ENCODE peak calls at places on chromosomes 12 and 14, in seven cellular contexts. I, W, B, R, D, T and P are unnamed samples.

GRCh38 chr12:14950982-14951746 is 10.2 kb downstream of the ARHGDIB start:
- DNase-seq in B (no peak), I (no peak), R (no peak), T (no peak), D (peak), W (no peak), P (no peak)

GRCh38 chr12:32896438-32897275 is at the start of gene PKP2:
- DNase-seq in R (no peak), B (peak), D (peak), I (peak), T (no peak), W (peak), P (peak)

GRCh38 chr12:40632933-40633332 is 59.3 kb upstream of the CNTN1 start:
- DNase-seq in B (no peak), R (no peak), W (no peak), T (no peak), I (no peak), D (no peak), P (no peak)

GRCh38 chr14:104584557-104584956 is 5.0 kb downstream of the C14orf180 start:
- DNase-seq in R (no peak), W (no peak), B (no peak), I (no peak), D (no peak), T (no peak), P (no peak)

GRCh38 chr14:63986789-63987533 is 134.2 kb downstream of the SYNE2 start:
- DNase-seq in I (no peak), T (no peak), D (peak), R (no peak), B (no peak), W (no peak), P (no peak)

GRCh38 chr12:42486407-42486806 is 103.1 kb downstream of the PRICKLE1 start:
- DNase-seq in T (no peak), W (no peak), R (no peak), B (no peak), I (no peak), D (no peak), P (no peak)

GRCh38 chr14:105086833-105087307 is 21.6 kb upstream of the GPR132 start:
- DNase-seq in W (peak), R (peak), I (peak), T (peak), B (peak), D (peak), P (no peak)

GRCh38 chr12:120872487-120872886 is 31.7 kb downstream of the SPPL3 start:
- DNase-seq in W (no peak), T (no peak), D (no peak), I (no peak), B (no peak), R (no peak), P (no peak)

GRCh38 chr14:102316048-102316745 is 3.3 kb upstream of the ZNF839 start:
- DNase-seq in D (peak), I (peak), B (peak), W (no peak), T (no peak), R (peak), P (peak)

GRCh38 chr12:10136637-10137205 is 6.7 kb upstream of the CLEC7A start:
- DNase-seq in D (no peak), I (no peak), W (no peak), R (no peak), T (no peak), B (peak), P (peak)

GRCh38 chr12:597926-598568 is 65.2 kb downstream of the NINJ2 start:
- DNase-seq in W (no peak), D (no peak), I (no peak), T (no peak), B (no peak), R (no peak), P (no peak)

GRCh38 chr12:107844312-107844921 is 69.9 kb downstream of the ASCL4 start:
- DNase-seq in T (no peak), I (no peak), B (peak), D (no peak), W (no peak), R (no peak), P (no peak)

GRCh38 chr12:6765634-6766581 is at the start of gene PTMS:
- DNase-seq in B (peak), W (peak), T (peak), R (no peak), D (peak), I (peak), P (peak)

GRCh38 chr14:58755026-58755929 is 117.5 kb downstream of the DACT1 start:
- DNase-seq in R (no peak), I (peak), D (no peak), B (peak), W (no peak), T (no peak), P (peak)

GRCh38 chr14:104086210-104086660 is 735 bp downstream of the ASPG start:
- DNase-seq in D (peak), R (no peak), W (no peak), B (no peak), I (no peak), T (no peak), P (no peak)

GRCh38 chr14:89941830-89942377 is 12.6 kb downstream of the EFCAB11 start:
- DNase-seq in T (no peak), I (no peak), B (no peak), R (no peak), D (no peak), W (no peak), P (no peak)

GRCh38 chr12:131950182-131950913 is 606 bp downstream of the EP400 start:
- DNase-seq in D (peak), W (no peak), I (no peak), R (peak), B (peak), T (no peak), P (no peak)

GRCh38 chr12:34289431-34290190 is 267.3 kb downstream of the ALG10 start:
- DNase-seq in R (no peak), T (no peak), B (no peak), W (no peak), D (peak), I (no peak), P (no peak)

GRCh38 chr12:103805961-103806360 is 35.1 kb downstream of the NT5DC3 start:
- DNase-seq in I (no peak), T (no peak), W (no peak), B (no peak), R (no peak), D (no peak), P (no peak)

GRCh38 chr14:24816011-24816928 is 182.3 kb upstream of the GZMB start:
- DNase-seq in I (no peak), R (no peak), T (no peak), D (peak), W (no peak), B (no peak), P (no peak)

GRCh38 chr12:113854385-113855136 is 111.6 kb downstream of the RBM19 start:
- DNase-seq in T (no peak), W (peak), B (no peak), D (no peak), R (no peak), I (no peak), P (no peak)

GRCh38 chr12:68439368-68440045 is 107.3 kb upstream of the MDM1 start:
- DNase-seq in I (no peak), R (no peak), T (no peak), B (no peak), D (no peak), W (no peak), P (no peak)

GRCh38 chr14:104138098-104138890 is at the start of gene KIF26A:
- DNase-seq in R (no peak), W (peak), B (peak), D (peak), I (peak), T (no peak), P (no peak)

GRCh38 chr12:105461276-105461975 is 130.9 kb downstream of the C12orf75 start:
- DNase-seq in B (no peak), T (no peak), D (no peak), W (no peak), I (no peak), R (no peak), P (no peak)

GRCh38 chr12:126608607-126609175 is 1543.5 kb downstream of the AACS start:
- DNase-seq in R (no peak), T (no peak), B (peak), W (no peak), D (no peak), I (no peak), P (no peak)

GRCh38 chr14:103418508-103418818 is 33.2 kb downstream of the MARK3 start:
- DNase-seq in B (no peak), I (no peak), T (no peak), R (no peak), W (no peak), D (no peak), P (no peak)

GRCh38 chr14:75452324-75452723 is 24.5 kb downstream of the JDP2 start:
- DNase-seq in T (no peak), W (no peak), D (no peak), R (no peak), I (no peak), B (no peak), P (no peak)

GRCh38 chr12:3601466-3602150 is 110.6 kb downstream of the PRMT8 start:
- DNase-seq in R (no peak), W (no peak), I (no peak), D (no peak), T (no peak), B (no peak), P (no peak)

GRCh38 chr12:12612403-12612802 is 727 bp downstream of the CREBL2 start:
- DNase-seq in W (no peak), T (no peak), B (peak), I (peak), R (no peak), D (no peak), P (no peak)

GRCh38 chr12:127355061-127355820 is 911.7 kb upstream of the TMEM132C start:
- DNase-seq in I (no peak), D (no peak), R (no peak), W (no peak), T (no peak), B (no peak), P (no peak)

GRCh38 chr14:45251912-45252311 is 1.1 kb downstream of the MIS18BP1 start:
- DNase-seq in R (no peak), W (no peak), B (peak), I (no peak), D (no peak), T (no peak), P (no peak)

GRCh38 chr12:124390442-124391116 is 95.7 kb downstream of the RFLNA start:
- DNase-seq in I (no peak), T (no peak), R (no peak), W (peak), B (no peak), D (peak), P (no peak)

GRCh38 chr14:83638725-83639124 is 1891.2 kb upstream of the FLRT2 start:
- DNase-seq in T (no peak), W (no peak), B (no peak), D (no peak), R (no peak), I (no peak), P (no peak)

GRCh38 chr12:21983102-21983501 is 41.9 kb upstream of the ABCC9 start:
- DNase-seq in I (no peak), T (no peak), R (no peak), D (no peak), W (no peak), B (no peak), P (no peak)

GRCh38 chr14:104443391-104444158 is 136.0 kb upstream of the C14orf180 start:
- DNase-seq in I (peak), T (no peak), D (no peak), R (no peak), W (peak), B (no peak), P (no peak)

GRCh38 chr14:74349757-74350156 is 1.5 kb downstream of the VRTN start:
- DNase-seq in W (no peak), I (no peak), B (no peak), T (no peak), D (peak), R (no peak), P (no peak)

GRCh38 chr12:120538281-120539156 is 4.4 kb downstream of the RNF10 start:
- DNase-seq in I (no peak), B (no peak), W (peak), R (no peak), T (no peak), D (peak), P (no peak)